ENCODE peak calls at places on chromosomes 5 and 9, in six cellular contexts. C, E, F, G, Z and M are unnamed samples.

GRCh38 chr5:6788956-6789649 is 75.9 kb downstream of the TENT4A start:
- DNase-seq in C (no peak), E (no peak), F (no peak), G (no peak), Z (no peak), M (no peak)

GRCh38 chr9:93010696-93011095 is 47.8 kb upstream of the SUSD3 start:
- DNase-seq in C (no peak), E (no peak), F (no peak), G (no peak), Z (no peak), M (no peak)

GRCh38 chr9:120609636-120610035 is 29.7 kb upstream of the CDK5RAP2 start:
- DNase-seq in C (no peak), E (no peak), F (no peak), G (no peak), Z (no peak), M (no peak)

GRCh38 chr9:97704851-97705250 is 7.7 kb upstream of the XPA start:
- DNase-seq in C (no peak), E (no peak), F (no peak), G (no peak), Z (no peak), M (no peak)

GRCh38 chr5:103589416-103590175 is 27.0 kb upstream of the NUDT12 start:
- DNase-seq in C (no peak), E (no peak), F (no peak), G (no peak), Z (no peak), M (no peak)

GRCh38 chr5:9409413-9410089 is 136.3 kb downstream of the SEMA5A start:
- DNase-seq in C (no peak), E (no peak), F (no peak), G (no peak), Z (no peak), M (no peak)

GRCh38 chr9:92948032-92948534 is 760 bp downstream of the FGD3 start:
- DNase-seq in C (no peak), E (no peak), F (no peak), G (no peak), Z (no peak), M (no peak)

GRCh38 chr5:89471556-89471955 is 588.6 kb upstream of the MEF2C start:
- DNase-seq in C (no peak), E (no peak), F (no peak), G (peak; percentile 2), Z (no peak), M (no peak)

GRCh38 chr9:114246558-114246957 is 76.3 kb upstream of the ORM1 start:
- DNase-seq in C (no peak), E (no peak), F (no peak), G (peak; percentile 72), Z (no peak), M (no peak)

GRCh38 chr9:130741831-130742449 is 48.4 kb downstream of the EXOSC2 start:
- DNase-seq in C (no peak), E (no peak), F (no peak), G (peak; percentile 36), Z (no peak), M (peak; percentile 57)

GRCh38 chr5:110790673-110791072 is 51.9 kb downstream of the SLC25A46 start:
- DNase-seq in C (no peak), E (peak; percentile 20), F (no peak), G (peak; percentile 7), Z (no peak), M (no peak)

GRCh38 chr5:98110270-98110669 is 663.2 kb upstream of the RGMB start:
- DNase-seq in C (no peak), E (peak; percentile 22), F (no peak), G (peak; percentile 52), Z (no peak), M (no peak)

GRCh38 chr9:37800631-37801286 is at the start of gene DCAF10:
- DNase-seq in C (peak; percentile 90), E (peak; percentile 88), F (peak; percentile 92), G (no peak), Z (peak; percentile 95), M (peak; percentile 88)

GRCh38 chr5:84480873-84481637 is 96.4 kb upstream of the EDIL3 start:
- DNase-seq in C (no peak), E (no peak), F (no peak), G (no peak), Z (no peak), M (no peak)

GRCh38 chr9:12798066-12798770 is 23.4 kb downstream of the LURAP1L start:
- DNase-seq in C (no peak), E (no peak), F (no peak), G (no peak), Z (no peak), M (no peak)

GRCh38 chr9:37220971-37221370 is 100.6 kb downstream of the ZCCHC7 start:
- DNase-seq in C (no peak), E (peak; percentile 75), F (no peak), G (no peak), Z (no peak), M (no peak)

GRCh38 chr5:607541-608285 is 4.4 kb upstream of the CEP72 start:
- DNase-seq in C (peak; percentile 48), E (no peak), F (peak; percentile 68), G (no peak), Z (no peak), M (no peak)

GRCh38 chr9:78292716-78293497 is 4.0 kb upstream of the PSAT1 start:
- DNase-seq in C (no peak), E (no peak), F (no peak), G (no peak), Z (no peak), M (peak; percentile 75)

GRCh38 chr5:40958811-40959210 is 49.5 kb downstream of the C7 start:
- DNase-seq in C (no peak), E (peak; percentile 18), F (no peak), G (no peak), Z (no peak), M (no peak)

GRCh38 chr9:117290809-117291208 is 124.0 kb downstream of the ASTN2 start:
- DNase-seq in C (no peak), E (no peak), F (no peak), G (no peak), Z (no peak), M (no peak)

GRCh38 chr9:115207003-115207837 is 89.3 kb upstream of the TNC start:
- DNase-seq in C (no peak), E (no peak), F (no peak), G (no peak), Z (no peak), M (peak; percentile 27)

GRCh38 chr9:131737426-131737825 is 2.5 kb downstream of the RAPGEF1 start:
- DNase-seq in C (no peak), E (no peak), F (no peak), G (no peak), Z (no peak), M (no peak)

GRCh38 chr9:38671748-38672147 is 48.2 kb downstream of the FAM240B start:
- DNase-seq in C (no peak), E (no peak), F (peak; percentile 52), G (no peak), Z (no peak), M (no peak)

GRCh38 chr9:21906878-21907277 is 87.3 kb downstream of the CDKN2A start:
- DNase-seq in C (no peak), E (no peak), F (no peak), G (no peak), Z (no peak), M (no peak)

DNA sequence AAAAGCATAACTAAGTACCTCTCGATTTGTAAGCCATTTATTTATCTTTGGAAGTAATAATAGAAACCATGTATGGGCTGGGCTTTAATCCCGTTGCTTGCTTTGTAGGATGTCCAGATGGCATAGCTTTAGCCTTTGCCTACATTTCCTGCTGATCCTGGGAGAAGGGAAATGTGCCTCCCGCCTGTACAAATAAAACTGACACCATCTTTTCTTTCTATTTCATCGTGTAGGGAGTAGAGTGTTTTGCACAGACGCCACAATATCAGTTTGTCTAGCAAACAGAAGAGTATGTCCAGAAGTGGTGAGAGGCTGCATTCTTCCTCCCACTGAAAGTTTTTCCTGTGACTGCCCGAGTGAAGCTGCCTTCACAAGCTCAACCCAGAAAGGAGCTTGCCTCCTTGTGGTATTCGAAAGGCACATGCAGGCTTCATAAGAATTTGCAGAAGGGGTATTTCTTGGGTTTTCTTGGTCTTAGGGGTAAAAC is 24.7 kb upstream of the TJP2 start:
- DNase-seq in C (no peak), E (no peak), F (no peak), G (no peak), Z (no peak), M (no peak)
- TF ChIP-seq CTCF in C (no peak), E (no peak), F (no peak), G (peak; percentile 28), Z (no peak), M (no peak)

DNA sequence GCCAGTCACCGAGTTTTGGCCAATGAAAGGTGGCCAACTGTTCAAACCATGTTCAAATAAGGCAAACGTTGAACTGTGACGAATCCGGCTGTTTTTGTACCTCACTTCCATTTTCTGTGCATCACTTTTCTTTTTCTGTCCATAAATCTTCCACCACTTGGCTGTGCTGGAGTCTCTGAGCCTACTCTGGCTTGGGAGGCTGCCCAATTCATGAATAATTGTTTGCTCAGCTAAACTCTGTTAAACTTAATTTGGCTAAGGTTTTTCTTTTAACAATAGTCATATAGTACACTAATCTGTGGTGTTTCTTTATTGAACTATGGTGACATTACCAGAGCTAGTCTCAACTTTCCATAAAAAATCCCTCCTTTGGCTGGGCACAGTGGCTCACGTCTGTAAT is 11.3 kb downstream of the NIM1K start:
- DNase-seq in C (peak; percentile 48), E (no peak), F (no peak), G (no peak), Z (no peak), M (no peak)
- TF ChIP-seq CTCF in C (no peak), E (no peak), F (no peak), G (no peak), Z (no peak), M (no peak)

GRCh38 chr9:134381671-134382505 is 55.6 kb downstream of the RXRA start:
- DNase-seq in C (no peak), E (no peak), F (peak; percentile 67), G (no peak), Z (no peak), M (peak; percentile 76)
- TF ChIP-seq CTCF in C (no peak), E (peak; percentile 19), F (peak; percentile 23), G (peak; percentile 14), Z (no peak), M (peak; percentile 71)

DNA sequence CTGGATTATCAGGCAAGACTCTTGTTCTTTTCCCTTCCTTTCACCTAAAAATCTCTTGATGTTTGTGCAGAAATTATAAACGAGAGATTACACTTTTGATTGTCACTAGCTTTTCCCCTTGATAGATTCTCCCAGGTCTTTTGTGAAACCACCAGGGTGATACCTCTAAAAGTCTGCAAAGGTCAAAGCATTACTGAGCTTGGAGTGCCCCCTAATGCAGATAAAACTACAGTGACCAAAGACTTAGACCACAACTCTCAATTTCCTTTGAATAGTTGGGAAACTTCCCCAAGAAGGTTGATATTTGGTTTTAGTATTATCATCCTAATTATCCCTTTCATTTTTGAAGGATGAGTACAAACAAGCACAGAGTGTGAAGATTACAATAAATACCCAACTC is 173.1 kb downstream of the CYLC2 start:
- DNase-seq in C (no peak), E (no peak), F (no peak), G (no peak), Z (no peak), M (no peak)
- TF ChIP-seq CTCF in C (no peak), E (no peak), F (no peak), G (no peak), Z (no peak), M (no peak)

GRCh38 chr9:89614319-89614892 is 9.6 kb downstream of the GADD45G start:
- DNase-seq in C (no peak), E (no peak), F (no peak), G (no peak), Z (no peak), M (no peak)
- TF ChIP-seq CTCF in C (no peak), E (no peak), F (no peak), G (no peak), Z (no peak), M (no peak)